ENCODE peak calls at places on chromosomes 6 and 20, in nine cellular contexts. Q is mesendoderm; G is NCI-H1436; P is posterior cingulate gyrus; D is mucosa of gallbladder; Z is CD4-positive, alpha-beta memory T cell; J is osteocyte; R is C1 segment of cervical spinal cord; Y is activated naive CD8-positive, alpha-beta T cell treated with anti-CD3 and anti-CD28 coated beads for 36 hours. L is an unnamed sample.

GRCh38 chr6:168138436-168138835 is 59.4 kb upstream of the FRMD1 start:
- DNase-seq in Q (no peak), G (no peak), P (no peak), D (no peak), Z (no peak), J (peak; percentile 38), R (no peak), Y (no peak), L (no peak)

GRCh38 chr6:65631711-65632110 is 75.3 kb downstream of the EYS start:
- DNase-seq in Q (no peak), G (no peak), P (no peak), D (no peak), Z (no peak), J (no peak), R (no peak), Y (no peak), L (no peak)

GRCh38 chr20:57259179-57260021 is 7.0 kb downstream of the BMP7 start:
- DNase-seq in Q (peak; percentile 18), G (no peak), P (no peak), D (no peak), Z (no peak), J (no peak), R (no peak), Y (no peak), L (no peak)

GRCh38 chr20:54397292-54398155 is 77.9 kb upstream of the DOK5 start:
- DNase-seq in Q (peak; percentile 27), G (no peak), P (no peak), D (no peak), Z (no peak), J (no peak), R (no peak), Y (no peak), L (no peak)

GRCh38 chr6:105510746-105511145 is 107.9 kb upstream of the PREP start:
- DNase-seq in Q (no peak), G (no peak), P (no peak), D (no peak), Z (no peak), J (no peak), R (no peak), Y (no peak), L (no peak)

GRCh38 chr20:24111858-24112257 is 123.3 kb upstream of the GGTLC1 start:
- DNase-seq in Q (no peak), G (no peak), P (no peak), D (no peak), Z (no peak), J (no peak), R (no peak), Y (no peak), L (no peak)

GRCh38 chr20:38805502-38805957 is at the start of gene PPP1R16B:
- DNase-seq in Q (peak; percentile 74), G (no peak), P (peak; percentile 71), D (no peak), Z (peak; percentile 80), J (no peak), R (no peak), Y (peak; percentile 90), L (no peak)

GRCh38 chr20:18796282-18796833 is 17.2 kb upstream of the SCP2D1 start:
- DNase-seq in Q (no peak), G (no peak), P (no peak), D (no peak), Z (no peak), J (no peak), R (no peak), Y (no peak), L (no peak)

GRCh38 chr6:19416811-19417210 is 420.4 kb upstream of the ID4 start:
- DNase-seq in Q (no peak), G (no peak), P (no peak), D (no peak), Z (no peak), J (no peak), R (no peak), Y (no peak), L (no peak)

GRCh38 chr6:121917834-121918559 is 481.5 kb upstream of the HSF2 start:
- DNase-seq in Q (no peak), G (no peak), P (no peak), D (no peak), Z (no peak), J (no peak), R (no peak), Y (no peak), L (no peak)

GRCh38 chr6:90005048-90005827 is 111.0 kb downstream of the GJA10 start:
- DNase-seq in Q (no peak), G (peak; percentile 62), P (no peak), D (no peak), Z (no peak), J (no peak), R (no peak), Y (no peak), L (no peak)

GRCh38 chr6:81891869-81892268 is 139.4 kb upstream of the TENT5A start:
- DNase-seq in Q (no peak), G (no peak), P (no peak), D (no peak), Z (no peak), J (no peak), R (no peak), Y (no peak), L (no peak)

GRCh38 chr6:158259136-158259535 is 53.1 kb upstream of the TULP4 start:
- DNase-seq in Q (no peak), G (no peak), P (no peak), D (no peak), Z (no peak), J (no peak), R (no peak), Y (no peak), L (no peak)

GRCh38 chr6:160534050-160534696 is 129.9 kb downstream of the LPA start:
- DNase-seq in Q (peak; percentile 76), G (peak; percentile 8), P (peak; percentile 66), D (peak; percentile 43), Z (peak; percentile 58), J (peak; percentile 88), R (peak; percentile 7), Y (peak; percentile 49), L (peak; percentile 67)

GRCh38 chr20:10790013-10790412 is 116.2 kb upstream of the JAG1 start:
- DNase-seq in Q (no peak), G (peak; percentile 15), P (no peak), D (no peak), Z (no peak), J (no peak), R (no peak), Y (no peak), L (no peak)

L was measured in Caco-2.